ENCODE peak calls at places on chromosomes 12 and 14, in five cellular contexts. Y is heart left ventricle; A is thoracic aorta; R is tibial nerve; U is effector memory CD4-positive, alpha-beta T cell. T is an unnamed sample. For H3K27me3 and H3K36me3, the result is how much of the 10 kb centered on the place peaks cover.

GRCh38 chr14:92783813-92784431 is 10.2 kb upstream of the GOLGA5 start:
- DNase-seq in A (no peak), U (no peak), Y (peak), R (no peak), T (no peak)

GRCh38 chr12:83016226-83016835 is 329.6 kb downstream of the TMTC2 start:
- DNase-seq in A (no peak), Y (peak), R (no peak), U (no peak), T (no peak)

GRCh38 chr12:111597731-111598636 is 1.1 kb downstream of the ATXN2 start:
- DNase-seq in A (no peak), Y (peak), R (no peak), U (peak), T (peak)

GRCh38 chr12:92302041-92302829 is 156.6 kb upstream of the BTG1 start:
- DNase-seq in U (no peak), R (no peak), A (no peak), Y (no peak), T (no peak)

GRCh38 chr14:53038629-53039028 is 87.8 kb upstream of the FERMT2 start:
- DNase-seq in Y (no peak), A (no peak), U (no peak), R (no peak), T (no peak)

GRCh38 chr12:85462888-85463287 is 182.9 kb downstream of the ALX1 start:
- DNase-seq in U (no peak), R (no peak), A (no peak), Y (no peak), T (no peak)

GRCh38 chr12:124410354-124411175 is 115.7 kb downstream of the RFLNA start:
- DNase-seq in U (no peak), Y (no peak), A (no peak), R (no peak), T (no peak)

GRCh38 chr12:1642513-1642912 is 13.5 kb downstream of the WNT5B start:
- DNase-seq in A (no peak), Y (no peak), U (no peak), R (no peak), T (no peak)

GRCh38 chr14:103091041-103091882 is 3.3 kb upstream of the EXOC3L4 start:
- DNase-seq in R (no peak), U (peak), A (no peak), Y (no peak), T (no peak)

GRCh38 chr12:94145231-94145979 is 3.0 kb upstream of the PLXNC1 start:
- DNase-seq in A (no peak), U (no peak), Y (no peak), R (no peak), T (no peak)

GRCh38 chr12:27787559-27787958 is 7.5 kb upstream of the MANSC4 start:
- DNase-seq in U (no peak), Y (no peak), A (no peak), R (no peak), T (no peak)

GRCh38 chr12:113663396-113663795 is 191.7 kb upstream of the LHX5 start:
- DNase-seq in A (no peak), Y (no peak), U (no peak), R (no peak), T (no peak)

GRCh38 chr12:107435072-107435471 is 250.5 kb upstream of the PWP1 start:
- DNase-seq in U (no peak), A (no peak), R (no peak), Y (no peak), T (no peak)

GRCh38 chr12:60872219-60872618 is 1276.4 kb downstream of the SLC16A7 start:
- DNase-seq in R (no peak), U (no peak), A (no peak), Y (no peak), T (no peak)

GRCh38 chr12:49748800-49749199 is 7.4 kb downstream of the TMBIM6 start:
- DNase-seq in U (no peak), R (no peak), Y (no peak), A (no peak), T (no peak)

GRCh38 chr12:67430708-67431335 is 161.7 kb downstream of the CAND1 start:
- DNase-seq in U (no peak), Y (peak), A (no peak), R (peak), T (peak)

GRCh38 chr12:52010692-52011601 is 4.2 kb downstream of the TAMALIN start:
- DNase-seq in R (no peak), U (no peak), A (no peak), Y (no peak), T (no peak)

GRCh38 chr12:62808166-62808879 is 126.6 kb downstream of the PPM1H start:
- DNase-seq in A (no peak), U (no peak), R (no peak), Y (no peak), T (no peak)

GRCh38 chr12:111417290-111417689 is 11.6 kb downstream of the SH2B3 start:
- DNase-seq in R (no peak), U (no peak), A (no peak), Y (no peak), T (no peak)

GRCh38 chr14:34843011-34843554 is 32.1 kb downstream of the BAZ1A start:
- DNase-seq in R (no peak), U (no peak), A (no peak), Y (no peak), T (no peak)

GRCh38 chr12:62971769-62972525 is 37.0 kb upstream of the PPM1H start:
- DNase-seq in Y (no peak), U (no peak), R (no peak), A (no peak), T (no peak)

GRCh38 chr14:68507544-68508081 is 285.3 kb downstream of the ZFP36L1 start:
- DNase-seq in R (no peak), U (peak), Y (no peak), A (no peak), T (no peak)

GRCh38 chr14:31441273-31442110 is 15.8 kb downstream of the DTD2 start:
- DNase-seq in A (no peak), Y (no peak), U (no peak), R (no peak), T (no peak)

GRCh38 chr14:31380106-31380505 is 40.2 kb downstream of the HEATR5A start:
- DNase-seq in U (no peak), A (no peak), Y (no peak), R (no peak), T (no peak)

GRCh38 chr12:3718100-3718499 is 34.8 kb downstream of the CRACR2A start:
- DNase-seq in R (no peak), Y (no peak), A (no peak), U (no peak), T (peak)

GRCh38 chr12:125412506-125412905 is 347.3 kb downstream of the AACS start:
- DNase-seq in R (no peak), U (no peak), Y (no peak), A (no peak), T (no peak)

GRCh38 chr12:122834229-122834920 is 882 bp upstream of the HIP1R start:
- DNase-seq in U (no peak), R (no peak), Y (no peak), A (no peak), T (peak)

GRCh38 chr12:51323317-51323960 is 535 bp downstream of the BIN2 start:
- DNase-seq in A (no peak), Y (no peak), U (peak), R (no peak), T (no peak)

GRCh38 chr14:96626916-96627315 is 124.7 kb downstream of the PAPOLA start:
- DNase-seq in R (no peak), Y (no peak), A (no peak), U (no peak), T (no peak)

GRCh38 chr12:132312516-132312915 is 16.9 kb downstream of the GALNT9 start:
- DNase-seq in Y (no peak), U (no peak), R (no peak), A (no peak), T (no peak)

GRCh38 chr12:115072712-115073111 is 388.7 kb upstream of the TBX3 start:
- DNase-seq in Y (no peak), A (no peak), R (no peak), U (no peak), T (no peak)

GRCh38 chr12:64782181-64782580 is 23.0 kb upstream of the GNS start:
- DNase-seq in Y (peak), A (no peak), U (no peak), R (no peak), T (no peak)

GRCh38 chr12:64780220-64780530 is 21.0 kb upstream of the GNS start:
- DNase-seq in Y (no peak), A (no peak), U (no peak), R (no peak), T (no peak)

GRCh38 chr12:64780531-64781373 is 21.5 kb upstream of the GNS start:
- DNase-seq in Y (peak), U (no peak), A (no peak), R (no peak), T (peak)

GRCh38 chr12:64779349-64779974 is 20.3 kb upstream of the GNS start:
- DNase-seq in R (no peak), Y (no peak), A (no peak), U (no peak), T (no peak)

GRCh38 chr12:64781374-64782029 is 22.3 kb upstream of the GNS start:
- DNase-seq in A (no peak), R (no peak), Y (no peak), U (no peak), T (no peak)
- H3K27me3 ChIP-seq in A (under half), R (under half), Y (under half), U (under half), T (half or more)

DNA sequence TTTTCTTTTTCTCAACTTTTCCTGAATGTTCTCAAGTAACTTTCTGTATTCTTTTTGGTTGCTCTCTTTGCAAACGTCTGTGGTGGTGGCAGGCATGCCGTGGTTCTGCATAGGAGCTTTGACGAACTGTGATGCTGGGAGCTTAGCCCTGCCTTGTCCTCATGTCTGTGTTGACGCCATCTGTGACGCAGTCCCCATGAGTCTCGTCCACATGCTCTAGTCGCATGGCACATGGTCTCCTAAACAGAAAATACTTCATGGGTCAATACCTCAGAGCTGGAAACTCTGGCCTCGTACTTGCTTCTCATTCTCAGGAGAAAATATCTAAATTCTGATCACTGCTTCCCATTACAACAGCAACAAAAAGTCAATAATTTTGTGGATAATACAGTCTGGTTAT is 50.3 kb upstream of the DYNC1H1 start:
- DNase-seq in Y (no peak), R (no peak), A (no peak), U (no peak), T (no peak)
- H3K36me3 ChIP-seq in Y (half or more), R (under half), A (under half), U (half or more), T (under half)

DNA sequence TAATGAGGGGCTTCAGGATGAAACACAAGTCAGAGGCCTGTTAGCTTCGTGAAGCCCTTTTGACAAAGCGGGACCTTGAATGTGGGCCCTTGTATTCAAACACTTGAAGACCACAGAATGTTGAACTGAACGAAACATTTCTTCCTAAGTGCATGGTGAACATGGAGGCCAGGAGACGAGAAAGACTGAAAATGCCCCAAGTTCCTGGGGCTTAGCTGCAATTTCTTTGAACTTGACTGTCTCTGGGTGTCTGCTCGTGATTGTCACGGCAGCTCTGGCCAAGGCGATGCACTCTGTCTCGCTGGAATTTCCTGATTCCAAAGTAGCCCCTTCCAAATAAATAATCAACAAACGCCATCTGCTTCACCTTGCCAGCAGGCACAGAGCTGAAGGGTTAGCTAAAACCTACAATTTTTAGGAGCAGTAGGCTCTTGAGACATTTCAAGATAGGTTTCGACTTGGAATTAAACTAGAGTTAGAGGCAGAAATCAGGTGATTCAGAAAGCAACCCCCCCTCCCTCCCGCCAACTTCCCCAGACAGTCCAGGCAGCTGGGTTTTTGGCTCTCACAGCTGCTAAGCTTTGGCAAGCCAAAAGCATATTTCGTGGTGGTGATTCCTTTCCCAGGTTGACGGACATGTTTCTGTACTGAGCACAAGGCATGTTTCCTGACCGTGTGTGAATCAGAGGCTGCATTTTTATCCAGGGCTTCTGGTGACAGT is 13.5 kb upstream of the IRF2BPL start:
- DNase-seq in R (no peak), A (peak), Y (peak), U (no peak), T (no peak)
- H3K4me3 ChIP-seq in R (no peak), A (peak), Y (no peak), U (no peak), T (no peak)

GRCh38 chr14:22802860-22803562 is 12.2 kb downstream of the SLC7A7 start:
- DNase-seq in U (no peak), A (no peak), Y (no peak), R (no peak), T (no peak)

GRCh38 chr14:22798528-22798927 is 16.7 kb downstream of the SLC7A7 start:
- DNase-seq in R (no peak), Y (no peak), A (no peak), U (no peak), T (no peak)

GRCh38 chr14:22801716-22802115 is 13.5 kb downstream of the SLC7A7 start:
- DNase-seq in A (no peak), R (no peak), Y (no peak), U (no peak), T (no peak)

GRCh38 chr14:22797017-22797917 is 18.0 kb downstream of the SLC7A7 start:
- DNase-seq in R (no peak), Y (no peak), A (no peak), U (no peak), T (no peak)

DNA sequence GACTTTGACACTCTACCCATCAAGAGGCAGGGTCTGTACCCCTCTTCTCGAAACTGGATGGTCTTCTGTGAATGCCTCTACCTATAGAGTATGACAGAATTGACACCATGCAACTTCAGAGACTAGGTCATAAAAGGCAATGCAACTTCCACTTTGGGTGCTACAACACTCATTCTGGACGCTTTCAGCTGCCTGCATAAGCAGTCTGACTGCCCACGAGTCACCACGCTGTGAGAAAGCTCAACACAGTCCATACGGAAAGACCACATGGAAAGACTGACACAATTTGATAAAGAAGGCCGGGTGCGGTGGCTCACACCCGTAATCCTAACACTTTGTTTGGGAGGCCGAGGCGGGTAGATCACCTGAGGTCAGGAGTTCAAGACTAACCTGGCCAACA is 14.9 kb downstream of the SLC7A7 start:
- DNase-seq in A (no peak), R (no peak), Y (no peak), U (no peak), T (no peak)
- H3K27me3 ChIP-seq in A (under half), R (under half), Y (under half), U (under half), T (under half)

GRCh38 chr14:91406982-91407381 is 10.6 kb downstream of the CCDC88C start:
- DNase-seq in U (no peak), R (no peak), Y (no peak), A (no peak), T (no peak)
- H3K36me3 ChIP-seq in U (under half), R (under half), Y (under half), A (under half), T (under half)

GRCh38 chr12:47222960-47223847 is 143.4 kb upstream of the AMIGO2 start:
- DNase-seq in Y (no peak), R (no peak), A (no peak), U (no peak), T (no peak)

GRCh38 chr12:47224563-47225133 is 144.9 kb upstream of the AMIGO2 start:
- DNase-seq in U (no peak), A (no peak), R (no peak), Y (no peak), T (no peak)

GRCh38 chr12:47221256-47222023 is 141.7 kb upstream of the AMIGO2 start:
- DNase-seq in Y (no peak), U (no peak), A (no peak), R (no peak), T (no peak)

GRCh38 chr12:47223848-47224213 is 144.1 kb upstream of the AMIGO2 start:
- DNase-seq in A (no peak), U (no peak), Y (peak), R (no peak), T (no peak)

GRCh38 chr12:47222592-47222959 is 142.8 kb upstream of the AMIGO2 start:
- DNase-seq in U (no peak), R (no peak), Y (no peak), A (no peak), T (no peak)
- H3K4me3 ChIP-seq in U (peak), R (no peak), Y (no peak), A (peak), T (no peak)

GRCh38 chr12:29582156-29582555 is 84.7 kb upstream of the OVCH1 start:
- DNase-seq in Y (no peak), A (no peak), U (no peak), R (no peak), T (no peak)
- H3K27me3 ChIP-seq in Y (under half), A (under half), U (under half), R (under half), T (under half)

GRCh38 chr12:68831272-68831671 is 23.3 kb downstream of the MDM2 start:
- DNase-seq in R (no peak), U (no peak), Y (no peak), A (no peak), T (no peak)
- H3K36me3 ChIP-seq in R (under half), U (under half), Y (half or more), A (under half), T (under half)

T was measured in left lung.